ENCODE peak calls at places on chromosomes 3 and 15, in seven cellular contexts. Q, A, Y, R, E, O and D are unnamed samples.

GRCh38 chr15:88623632-88624031 is 2.5 kb downstream of the AEN start:
- DNase-seq in Q (no peak), A (no peak), Y (no peak), R (no peak), E (no peak), O (no peak), D (no peak)

GRCh38 chr15:64343222-64343621 is 12.8 kb downstream of the CSNK1G1 start:
- DNase-seq in Q (no peak), A (no peak), Y (no peak), R (no peak), E (no peak), O (no peak), D (no peak)

GRCh38 chr3:170614214-170614966 is 28.5 kb upstream of the SLC7A14 start:
- DNase-seq in Q (no peak), A (peak), Y (no peak), R (no peak), E (no peak), O (peak), D (no peak)

GRCh38 chr3:38722760-38723568 is 73.5 kb upstream of the SCN5A start:
- DNase-seq in Q (no peak), A (no peak), Y (no peak), R (no peak), E (no peak), O (no peak), D (no peak)

GRCh38 chr15:64146885-64147681 is 4.4 kb upstream of the SNX22 start:
- DNase-seq in Q (no peak), A (no peak), Y (no peak), R (no peak), E (no peak), O (no peak), D (no peak)

GRCh38 chr3:61832375-61833229 is 271.2 kb downstream of the PTPRG start:
- DNase-seq in Q (no peak), A (no peak), Y (no peak), R (no peak), E (no peak), O (no peak), D (no peak)

GRCh38 chr15:49696441-49696840 is 75.6 kb downstream of the DTWD1 start:
- DNase-seq in Q (no peak), A (peak), Y (no peak), R (no peak), E (no peak), O (no peak), D (no peak)

GRCh38 chr15:86676002-86676401 is 596.3 kb downstream of the AGBL1 start:
- DNase-seq in Q (no peak), A (no peak), Y (no peak), R (no peak), E (no peak), O (no peak), D (no peak)

GRCh38 chr15:90203922-90204321 is 2.8 kb downstream of the SEMA4B start:
- DNase-seq in Q (no peak), A (no peak), Y (no peak), R (no peak), E (no peak), O (no peak), D (no peak)

GRCh38 chr3:171811059-171811912 is 1.0 kb upstream of the PLD1 start:
- DNase-seq in Q (no peak), A (peak), Y (no peak), R (peak), E (no peak), O (peak), D (no peak)

GRCh38 chr3:21502631-21503030 is 248.4 kb downstream of the ZNF385D start:
- DNase-seq in Q (no peak), A (no peak), Y (no peak), R (no peak), E (no peak), O (no peak), D (no peak)

GRCh38 chr15:49286649-49287394 is 116.8 kb downstream of the GALK2 start:
- DNase-seq in Q (no peak), A (no peak), Y (no peak), R (no peak), E (no peak), O (no peak), D (no peak)

GRCh38 chr3:134253475-134254231 is 3.0 kb upstream of the RYK start:
- DNase-seq in Q (no peak), A (no peak), Y (no peak), R (no peak), E (no peak), O (no peak), D (no peak)

GRCh38 chr3:125511420-125512094 is 8.4 kb downstream of the SNX4 start:
- DNase-seq in Q (no peak), A (no peak), Y (no peak), R (no peak), E (no peak), O (no peak), D (no peak)

GRCh38 chr15:56532766-56533455 is 68.0 kb upstream of the MNS1 start:
- DNase-seq in Q (no peak), A (no peak), Y (no peak), R (no peak), E (no peak), O (no peak), D (no peak)

GRCh38 chr3:55333041-55333440 is 154.1 kb downstream of the WNT5A start:
- DNase-seq in Q (no peak), A (no peak), Y (no peak), R (no peak), E (peak), O (no peak), D (no peak)

GRCh38 chr15:26935322-26935721 is 35.7 kb upstream of the GABRG3 start:
- DNase-seq in Q (no peak), A (no peak), Y (no peak), R (no peak), E (no peak), O (no peak), D (no peak)

GRCh38 chr3:56055616-56056350 is 412.5 kb downstream of the ERC2 start:
- DNase-seq in Q (no peak), A (no peak), Y (no peak), R (no peak), E (no peak), O (no peak), D (no peak)

GRCh38 chr15:90869601-90870353 is 1.4 kb downstream of the FURIN start:
- DNase-seq in Q (peak), A (peak), Y (peak), R (no peak), E (peak), O (peak), D (peak)

GRCh38 chr3:35744419-35744818 is 105.1 kb downstream of the ARPP21 start:
- DNase-seq in Q (no peak), A (no peak), Y (no peak), R (no peak), E (no peak), O (no peak), D (no peak)

GRCh38 chr15:52093539-52094502 is 18.8 kb downstream of the BCL2L10 start:
- DNase-seq in Q (no peak), A (peak), Y (no peak), R (no peak), E (no peak), O (peak), D (no peak)

GRCh38 chr3:51994530-51994929 is 1.2 kb downstream of the RPL29 start:
- DNase-seq in Q (no peak), A (no peak), Y (no peak), R (no peak), E (no peak), O (no peak), D (no peak)
- H3K4me3 ChIP-seq in Q (peak), A (peak), Y (no peak), R (peak), E (no peak), O (no peak), D (peak)

DNA sequence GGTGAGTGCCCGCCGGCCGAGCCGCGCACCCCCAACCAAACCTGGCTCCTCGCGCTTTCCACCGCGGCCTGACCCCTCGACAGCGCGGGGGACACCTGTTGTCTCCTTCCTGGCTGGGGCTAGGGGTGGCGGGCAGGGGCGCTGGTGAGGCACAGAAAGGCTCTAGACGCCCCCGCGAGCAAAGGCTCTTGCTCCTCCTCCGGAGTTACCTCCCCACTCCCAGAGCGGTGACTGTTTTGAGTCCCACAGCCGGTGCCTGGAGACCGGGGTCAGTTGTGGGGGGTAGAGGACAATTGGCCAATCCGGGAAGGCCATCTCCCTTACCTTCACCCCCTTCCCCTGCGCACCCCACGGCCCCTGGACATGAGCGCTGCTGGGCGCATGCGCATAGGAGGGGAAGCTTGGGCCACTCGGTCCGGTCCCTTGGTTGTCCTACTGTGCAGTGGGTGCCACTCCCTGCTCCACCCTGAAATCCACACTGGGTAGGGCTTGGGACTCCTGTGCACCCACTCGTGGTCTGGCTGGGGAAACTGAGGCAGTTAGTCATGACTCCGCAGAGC is 554 bp downstream of the CHST13 start:
- DNase-seq in Q (no peak), A (no peak), Y (no peak), R (no peak), E (no peak), O (no peak), D (no peak)
- H3K4me3 ChIP-seq in Q (no peak), A (peak), Y (no peak), R (peak), E (peak), O (no peak), D (no peak)

GRCh38 chr15:48239334-48239733 is 33.2 kb downstream of the SLC12A1 start:
- DNase-seq in Q (no peak), A (no peak), Y (no peak), R (no peak), E (no peak), O (no peak), D (no peak)
- H3K4me3 ChIP-seq in Q (no peak), A (no peak), Y (no peak), R (no peak), E (no peak), O (no peak), D (no peak)

DNA sequence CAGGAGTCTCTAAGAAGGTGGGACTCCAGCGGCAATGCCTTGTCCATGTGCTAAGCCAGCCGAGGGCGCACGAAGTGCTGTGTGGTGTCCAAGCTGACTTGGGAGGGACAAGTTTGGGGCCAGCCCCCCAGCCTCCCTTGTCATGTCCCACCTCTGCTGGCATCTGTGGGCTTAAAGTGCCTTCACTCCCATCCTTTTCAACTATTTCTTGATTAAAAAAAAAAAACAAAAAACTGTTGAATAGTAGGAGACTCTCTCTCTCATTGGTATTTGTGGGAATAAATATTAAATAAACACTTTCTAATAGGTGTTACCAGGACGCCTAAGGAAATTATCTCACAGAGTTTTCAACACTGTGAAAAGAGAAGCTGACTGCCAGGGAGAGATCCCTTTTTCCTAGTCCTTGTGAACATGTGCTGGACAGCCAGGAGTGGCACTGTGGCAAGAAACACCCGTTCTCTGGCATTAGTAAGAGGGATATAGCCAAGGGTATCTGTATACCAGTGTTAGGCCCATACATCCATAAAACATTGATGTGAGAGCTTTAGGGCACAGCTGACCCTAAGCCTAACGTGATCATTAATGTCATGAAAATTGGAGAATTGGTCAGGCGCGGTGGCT is 158.0 kb downstream of the IGF1R start:
- DNase-seq in Q (no peak), A (no peak), Y (no peak), R (no peak), E (no peak), O (no peak), D (no peak)
- H3K4me3 ChIP-seq in Q (no peak), A (no peak), Y (no peak), R (no peak), E (no peak), O (no peak), D (no peak)

GRCh38 chr15:62165793-62166380 is 802 bp upstream of the C2CD4B start:
- DNase-seq in Q (no peak), A (no peak), Y (no peak), R (no peak), E (no peak), O (no peak), D (no peak)

GRCh38 chr15:62164500-62165028 is 521 bp downstream of the C2CD4B start:
- DNase-seq in Q (no peak), A (peak), Y (no peak), R (no peak), E (no peak), O (no peak), D (no peak)

GRCh38 chr15:62163397-62163796 is 1.7 kb downstream of the C2CD4B start:
- DNase-seq in Q (no peak), A (no peak), Y (no peak), R (no peak), E (no peak), O (no peak), D (no peak)

GRCh38 chr15:62165029-62165792 is at the start of gene C2CD4B:
- DNase-seq in Q (no peak), A (peak), Y (no peak), R (peak), E (no peak), O (peak), D (peak)

DNA sequence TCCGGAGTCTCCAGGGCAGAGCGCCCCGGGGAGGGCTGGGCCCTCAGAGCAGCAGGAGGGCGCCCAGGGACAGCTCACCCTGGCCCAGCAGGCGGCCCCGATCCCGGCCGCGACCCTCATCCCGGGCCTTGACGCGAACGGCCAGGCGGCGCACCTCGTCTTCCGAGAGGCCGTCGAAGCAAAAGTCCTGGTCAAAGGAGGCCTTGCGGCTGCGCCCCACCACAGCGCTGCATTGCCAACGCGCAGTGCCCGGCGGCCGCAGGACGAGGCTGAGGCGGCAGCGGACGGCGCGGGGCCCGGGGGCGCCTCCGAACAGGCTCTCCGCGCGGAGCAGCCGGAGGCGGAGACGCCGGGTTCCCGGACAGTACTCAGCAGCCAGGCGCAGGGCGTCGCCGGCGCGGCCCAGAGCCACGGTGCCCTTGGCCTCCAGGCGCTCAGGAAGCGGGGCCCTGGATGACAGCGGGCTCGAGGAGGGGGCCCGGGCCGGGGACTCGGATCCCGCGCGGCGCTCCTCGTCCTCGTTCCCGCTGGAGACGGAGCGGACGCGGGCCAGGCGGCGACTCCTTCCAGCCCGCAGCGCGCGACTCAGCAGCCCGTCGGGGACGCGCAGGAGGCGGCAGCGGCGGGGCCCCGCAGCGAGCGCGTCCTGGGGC is 1.1 kb downstream of the C2CD4B start:
- DNase-seq in Q (no peak), A (peak), Y (no peak), R (no peak), E (no peak), O (no peak), D (no peak)
- H3K4me3 ChIP-seq in Q (no peak), A (peak), Y (peak), R (peak), E (peak), O (no peak), D (no peak)

DNA sequence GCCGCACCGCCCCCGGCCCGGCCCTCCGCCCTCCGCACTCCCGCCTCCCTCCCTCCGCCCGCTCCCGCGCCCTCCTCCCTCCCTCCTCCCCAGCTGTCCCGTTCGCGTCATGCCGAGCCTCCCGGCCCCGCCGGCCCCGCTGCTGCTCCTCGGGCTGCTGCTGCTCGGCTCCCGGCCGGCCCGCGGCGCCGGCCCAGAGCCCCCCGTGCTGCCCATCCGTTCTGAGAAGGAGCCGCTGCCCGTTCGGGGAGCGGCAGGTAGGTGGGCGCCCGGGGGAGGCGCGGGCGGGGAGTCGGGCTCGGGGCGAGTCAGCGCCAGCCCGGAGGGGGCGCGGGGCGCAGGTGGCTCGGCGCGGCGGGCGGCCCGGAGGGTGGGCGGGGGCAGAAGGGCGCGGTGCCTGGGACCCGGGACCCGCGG is 364 bp downstream of the CHRD start:
- DNase-seq in Q (no peak), A (peak), Y (no peak), R (peak), E (peak), O (peak), D (no peak)
- H3K4me3 ChIP-seq in Q (no peak), A (no peak), Y (peak), R (peak), E (peak), O (peak), D (no peak)

GRCh38 chr3:186787642-186788481 is 4.5 kb downstream of the EIF4A2 start:
- DNase-seq in Q (no peak), A (no peak), Y (no peak), R (no peak), E (no peak), O (no peak), D (no peak)

GRCh38 chr3:186785517-186786018 is 2.2 kb downstream of the EIF4A2 start:
- DNase-seq in Q (no peak), A (no peak), Y (no peak), R (no peak), E (no peak), O (no peak), D (no peak)

GRCh38 chr3:186784820-186785516 is 1.6 kb downstream of the EIF4A2 start:
- DNase-seq in Q (no peak), A (no peak), Y (no peak), R (no peak), E (no peak), O (no peak), D (no peak)

GRCh38 chr3:186788482-186789370 is 5.3 kb downstream of the EIF4A2 start:
- DNase-seq in Q (no peak), A (no peak), Y (no peak), R (no peak), E (no peak), O (no peak), D (no peak)

DNA sequence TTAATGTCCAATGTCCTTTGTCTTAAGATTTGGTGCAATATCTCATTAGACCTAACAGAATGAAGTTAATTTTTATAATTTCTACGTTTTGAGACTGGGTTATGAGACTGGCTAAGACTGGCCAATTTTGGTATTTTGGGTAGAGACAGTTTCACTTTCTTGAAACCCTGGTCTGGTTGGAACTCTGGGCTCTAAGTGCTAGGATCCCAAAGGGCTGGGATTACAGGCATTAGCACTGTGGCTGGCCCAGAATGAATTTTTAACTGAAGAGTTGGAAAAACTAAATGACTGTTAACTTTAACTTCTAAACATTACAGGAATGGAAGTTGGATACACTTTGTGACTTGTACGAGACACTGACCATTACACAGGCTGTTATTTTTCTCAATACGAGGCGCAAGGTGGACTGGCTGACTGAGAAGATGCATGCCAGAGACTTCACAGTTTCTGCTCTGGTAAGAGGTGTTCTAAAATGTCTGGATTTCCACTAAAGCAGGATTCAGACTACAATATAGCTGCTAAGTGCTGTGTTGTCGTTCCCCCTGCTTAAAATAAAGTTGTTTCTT is 3.5 kb downstream of the EIF4A2 start:
- DNase-seq in Q (no peak), A (no peak), Y (no peak), R (no peak), E (no peak), O (no peak), D (peak)
- H3K4me3 ChIP-seq in Q (peak), A (peak), Y (no peak), R (peak), E (no peak), O (no peak), D (peak)

GRCh38 chr15:94509259-94509658 is 277.9 kb downstream of the MCTP2 start:
- DNase-seq in Q (no peak), A (no peak), Y (no peak), R (no peak), E (no peak), O (no peak), D (no peak)

DNA sequence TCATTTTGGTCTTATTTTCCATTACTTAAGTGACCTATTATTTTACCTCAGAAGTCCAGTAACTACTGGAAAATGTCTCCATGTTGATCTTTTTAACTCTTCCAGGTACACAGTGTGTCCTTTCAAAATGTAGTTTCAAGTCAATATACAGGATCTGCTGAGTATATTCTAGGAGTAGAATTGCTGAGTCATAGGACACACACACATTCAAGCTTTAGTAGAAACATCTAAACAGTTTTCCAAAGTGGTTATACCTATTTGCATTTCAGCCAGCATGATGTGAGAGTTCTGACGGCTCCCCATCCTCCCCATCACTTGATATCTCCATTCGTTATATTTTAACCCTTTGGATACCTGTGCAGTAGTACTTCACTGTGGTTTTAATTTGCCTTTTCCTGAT is 271.9 kb downstream of the MCTP2 start:
- DNase-seq in Q (no peak), A (no peak), Y (no peak), R (no peak), E (no peak), O (no peak), D (no peak)
- H3K4me3 ChIP-seq in Q (no peak), A (no peak), Y (no peak), R (no peak), E (no peak), O (no peak), D (no peak)

GRCh38 chr3:101091489-101091888 is 98.3 kb upstream of the ABI3BP start:
- DNase-seq in Q (no peak), A (peak), Y (no peak), R (no peak), E (no peak), O (no peak), D (no peak)
- H3K4me3 ChIP-seq in Q (no peak), A (no peak), Y (no peak), R (no peak), E (no peak), O (no peak), D (no peak)

GRCh38 chr15:57592836-57593420 is 1.2 kb downstream of the MYZAP start:
- DNase-seq in Q (no peak), A (peak), Y (no peak), R (peak), E (no peak), O (no peak), D (no peak)
- H3K4me3 ChIP-seq in Q (no peak), A (peak), Y (no peak), R (no peak), E (no peak), O (peak), D (no peak)